ENCODE peak calls at places on chromosomes 1 and 21, in four cellular contexts. R is Ammon's horn, N is fibroblast of the conjunctiva, M is M059J. L is an unnamed sample.

GRCh38 chr1:30232288-30232899 is 491.0 kb downstream of the MATN1 start:
- DNase-seq in R (no peak), N (no peak), M (no peak), L (no peak)

GRCh38 chr1:20187103-20187812 is 940 bp upstream of the PLA2G2C start:
- DNase-seq in R (peak; percentile 44), N (no peak), M (peak; percentile 14), L (no peak)

GRCh38 chr1:182061597-182061996 is at the start of gene ZNF648:
- DNase-seq in R (no peak), N (no peak), M (no peak), L (no peak)

GRCh38 chr1:147786536-147786935 is 26.1 kb upstream of the GJA5 start:
- DNase-seq in R (no peak), N (no peak), M (no peak), L (no peak)

GRCh38 chr1:167593860-167594259 is 36.2 kb upstream of the RCSD1 start:
- DNase-seq in R (no peak), N (no peak), M (no peak), L (no peak)

GRCh38 chr1:2991753-2992495 is 29.3 kb upstream of the ACTRT2 start:
- DNase-seq in R (no peak), N (no peak), M (no peak), L (no peak)

GRCh38 chr1:42340898-42341297 is 5.9 kb upstream of the FOXJ3 start:
- DNase-seq in R (no peak), N (no peak), M (no peak), L (no peak)

GRCh38 chr1:12229835-12230548 is at the start of gene VPS13D:
- DNase-seq in R (peak; percentile 78), N (peak; percentile 35), M (peak; percentile 73), L (peak; percentile 62)

GRCh38 chr21:45308211-45309068 is 20.7 kb upstream of the POFUT2 start:
- DNase-seq in R (no peak), N (no peak), M (peak; percentile 91), L (peak; percentile 89)